ENCODE peak calls at places on chromosomes 12 and 14, in ten cellular contexts. Z is AG04450, W is esophagus muscularis mucosa, F is mesendoderm, E is A549, M is substantia nigra, D is mammary epithelial cell, B is cardiac muscle cell, Q is heart right ventricle, R is PC-3. S is an unnamed sample.

GRCh38 chr12:13190275-13190674 is 6.3 kb upstream of the EMP1 start:
- DNase-seq in E (no peak), B (no peak), M (no peak), Z (no peak), W (no peak), F (no peak), R (no peak), Q (no peak), D (no peak), S (no peak)

GRCh38 chr12:122523280-122523679 is 3.5 kb downstream of the RSRC2 start:
- DNase-seq in Q (no peak), E (peak), M (no peak), F (peak), R (no peak), B (no peak), D (peak), W (no peak), Z (peak), S (no peak)

GRCh38 chr14:35435177-35435576 is 30.6 kb upstream of the NFKBIA start:
- DNase-seq in M (no peak), D (peak), R (peak), Q (no peak), E (no peak), F (no peak), B (no peak), W (no peak), Z (no peak), S (no peak)

GRCh38 chr12:121570467-121571283 is 10.1 kb downstream of the KDM2B start:
- DNase-seq in B (no peak), W (no peak), D (no peak), Q (no peak), Z (no peak), F (no peak), M (no peak), E (no peak), R (no peak), S (no peak)

GRCh38 chr12:60262378-60262777 is 666.5 kb downstream of the SLC16A7 start:
- DNase-seq in R (no peak), M (no peak), F (no peak), Z (no peak), B (no peak), Q (no peak), E (no peak), D (no peak), W (no peak), S (no peak)

GRCh38 chr14:76081642-76082041 is 70.1 kb upstream of the GPATCH2L start:
- DNase-seq in E (no peak), D (no peak), M (no peak), B (no peak), Q (no peak), R (no peak), W (no peak), F (no peak), Z (no peak), S (no peak)

GRCh38 chr14:76193696-76194095 is 42.0 kb downstream of the GPATCH2L start:
- DNase-seq in B (no peak), Q (no peak), F (no peak), D (peak), Z (no peak), W (no peak), R (peak), M (no peak), E (no peak), S (no peak)

GRCh38 chr12:18899678-18900317 is 161.9 kb downstream of the CAPZA3 start:
- DNase-seq in Q (peak), M (no peak), W (no peak), F (no peak), Z (no peak), R (no peak), B (no peak), D (no peak), E (no peak), S (no peak)

GRCh38 chr14:101217972-101218371 is 314.4 kb upstream of the RTL1 start:
- DNase-seq in Q (no peak), F (no peak), R (no peak), E (no peak), W (peak), M (no peak), D (no peak), B (no peak), Z (no peak), S (no peak)

GRCh38 chr12:20367731-20368652 is at the start of gene PDE3A:
- DNase-seq in F (peak), E (peak), M (peak), Z (no peak), Q (peak), W (no peak), D (peak), R (peak), B (peak), S (no peak)

GRCh38 chr14:64762044-64763034 is 58.1 kb downstream of the PLEKHG3 start:
- DNase-seq in D (peak), E (peak), F (no peak), Q (peak), M (peak), R (peak), Z (peak), B (peak), W (no peak), S (peak)

GRCh38 chr14:36771256-36771655 is 109.6 kb downstream of the PAX9 start:
- DNase-seq in E (peak), W (no peak), B (no peak), F (no peak), Z (no peak), M (no peak), D (no peak), Q (no peak), R (peak), S (no peak)

GRCh38 chr12:120709976-120710804 is at the start of gene UNC119B:
- DNase-seq in R (peak), Q (peak), B (peak), D (peak), Z (no peak), W (no peak), E (peak), M (peak), F (peak), S (no peak)

GRCh38 chr12:126369487-126370463 is 1304.5 kb downstream of the AACS start:
- DNase-seq in D (no peak), M (no peak), Q (no peak), W (no peak), B (no peak), R (peak), Z (no peak), E (no peak), F (peak), S (no peak)

GRCh38 chr14:63542231-63542999 is 762 bp downstream of the PPP2R5E start:
- DNase-seq in Q (peak), M (no peak), B (peak), E (no peak), Z (no peak), W (no peak), R (peak), F (peak), D (peak), S (no peak)

GRCh38 chr12:80598004-80598606 is 109.3 kb upstream of the MYF6 start:
- DNase-seq in Q (no peak), W (no peak), M (no peak), B (peak), D (peak), F (peak), R (peak), E (peak), Z (peak), S (peak)

GRCh38 chr12:118356809-118357326 is 15.8 kb downstream of the TAOK3 start:
- DNase-seq in Z (peak), F (no peak), R (peak), M (no peak), D (peak), E (peak), W (no peak), Q (no peak), B (no peak), S (peak)

GRCh38 chr14:64845878-64846277 is 33.8 kb downstream of the SPTB start:
- DNase-seq in F (peak), W (no peak), B (no peak), R (no peak), Q (no peak), M (no peak), E (no peak), Z (peak), D (no peak), S (no peak)

GRCh38 chr12:47247418-47247817 is 167.7 kb upstream of the AMIGO2 start:
- DNase-seq in B (no peak), R (peak), D (no peak), E (no peak), W (no peak), F (no peak), Q (no peak), M (peak), Z (no peak), S (no peak)

GRCh38 chr14:104789752-104790743 is 5.5 kb downstream of the AKT1 start:
- DNase-seq in Z (no peak), Q (no peak), R (no peak), E (no peak), W (no peak), D (no peak), B (no peak), F (no peak), M (no peak), S (no peak)

GRCh38 chr14:100107236-100107635 is 42.0 kb downstream of the EVL start:
- DNase-seq in W (no peak), B (no peak), F (no peak), Z (no peak), E (no peak), D (peak), Q (no peak), M (no peak), R (no peak), S (peak)

GRCh38 chr12:79932393-79932792 is 2.5 kb downstream of the PPP1R12A start:
- DNase-seq in Q (no peak), Z (no peak), M (no peak), E (no peak), W (no peak), R (no peak), D (peak), B (no peak), F (no peak), S (no peak)

GRCh38 chr12:65685514-65685913 is 138.8 kb upstream of the HMGA2 start:
- DNase-seq in E (peak), B (peak), Q (no peak), R (peak), Z (no peak), M (no peak), W (no peak), D (peak), F (peak), S (no peak)

GRCh38 chr14:62592877-62593276 is 452.4 kb downstream of the KCNH5 start:
- DNase-seq in W (no peak), R (peak), D (peak), F (no peak), Q (no peak), B (no peak), E (peak), Z (no peak), M (no peak), S (peak)

GRCh38 chr14:32201816-32202467 is at the start of gene RNU6-7:
- DNase-seq in F (peak), W (no peak), D (peak), B (peak), Q (peak), R (no peak), E (peak), Z (no peak), M (peak), S (no peak)

GRCh38 chr14:58626441-58626840 is 11.3 kb upstream of the DACT1 start:
- DNase-seq in M (no peak), R (peak), W (no peak), B (no peak), Z (no peak), Q (no peak), E (no peak), D (peak), F (no peak), S (no peak)

GRCh38 chr12:120799417-120800045 is 73.9 kb downstream of the ACADS start:
- DNase-seq in D (no peak), W (no peak), Z (no peak), R (no peak), M (no peak), F (peak), B (peak), E (no peak), Q (no peak), S (no peak)

GRCh38 chr14:24504425-24504824 is 3.6 kb downstream of the CMA1 start:
- DNase-seq in R (no peak), F (no peak), Q (no peak), E (no peak), M (no peak), W (no peak), Z (no peak), B (no peak), D (no peak), S (no peak)

GRCh38 chr12:113310489-113310888 is 24.4 kb downstream of the SLC8B1 start:
- DNase-seq in M (no peak), F (peak), R (peak), Z (no peak), B (no peak), Q (no peak), D (peak), E (peak), W (no peak), S (no peak)

GRCh38 chr12:10497602-10498001 is 8.1 kb upstream of the EIF2S3B start:
- DNase-seq in R (no peak), D (no peak), Q (no peak), Z (no peak), W (no peak), F (no peak), B (no peak), E (no peak), M (no peak), S (no peak)

GRCh38 chr14:61927015-61927414 is 164.8 kb downstream of the SNAPC1 start:
- DNase-seq in R (peak), B (no peak), Z (peak), E (no peak), W (no peak), Q (no peak), D (peak), F (peak), M (no peak), S (peak)

GRCh38 chr14:79332504-79333197 is 878.7 kb downstream of the DIO2 start:
- DNase-seq in D (no peak), E (no peak), M (peak), B (no peak), W (no peak), Q (no peak), Z (no peak), F (peak), R (no peak), S (no peak)

GRCh38 chr12:7450667-7451066 is 6.7 kb upstream of the CD163L1 start:
- DNase-seq in Q (no peak), R (peak), W (no peak), D (no peak), E (peak), M (no peak), F (peak), B (no peak), Z (no peak), S (peak)

GRCh38 chr12:121228919-121229650 is 19.2 kb downstream of the P2RX4 start:
- DNase-seq in E (no peak), Z (no peak), D (no peak), Q (no peak), W (no peak), F (no peak), M (no peak), R (no peak), B (no peak), S (no peak)

GRCh38 chr12:94689002-94689645 is 38.8 kb upstream of the TMCC3 start:
- DNase-seq in Z (no peak), R (no peak), F (no peak), B (no peak), D (peak), W (no peak), E (no peak), Q (no peak), M (no peak), S (no peak)

GRCh38 chr12:131867891-131868675 is 26.3 kb upstream of the ULK1 start:
- DNase-seq in W (no peak), B (no peak), Z (no peak), R (peak), E (no peak), F (no peak), D (no peak), Q (no peak), M (no peak), S (no peak)

GRCh38 chr14:74271365-74271764 is 31.4 kb downstream of the ABCD4 start:
- DNase-seq in R (no peak), F (no peak), E (no peak), Q (no peak), B (no peak), W (no peak), D (no peak), Z (no peak), M (no peak), S (no peak)
- H3K27ac ChIP-seq in R (no peak), F (no peak), E (no peak), Q (no peak), B (no peak), W (no peak), D (no peak), Z (no peak), M (peak), S (no peak)

GRCh38 chr12:92077530-92077929 is 68.1 kb downstream of the BTG1 start:
- DNase-seq in Z (no peak), B (no peak), W (no peak), Q (no peak), M (no peak), E (no peak), R (no peak), F (no peak), D (no peak), S (no peak)
- H3K27ac ChIP-seq in Z (peak), B (peak), W (no peak), Q (no peak), M (no peak), E (peak), R (peak), F (no peak), D (peak), S (peak)

GRCh38 chr12:76545486-76545885 is 14.1 kb downstream of the OSBPL8 start:
- DNase-seq in E (no peak), B (no peak), M (no peak), Z (no peak), R (no peak), Q (no peak), F (no peak), W (no peak), D (no peak), S (no peak)

GRCh38 chr12:76543831-76544347 is 15.7 kb downstream of the OSBPL8 start:
- DNase-seq in R (no peak), E (no peak), F (no peak), B (no peak), D (no peak), Z (no peak), W (no peak), Q (no peak), M (no peak), S (no peak)

GRCh38 chr12:76544601-76545261 is 14.8 kb downstream of the OSBPL8 start:
- DNase-seq in D (peak), F (no peak), E (no peak), R (no peak), W (no peak), B (no peak), Q (no peak), M (no peak), Z (no peak), S (no peak)

GRCh38 chr12:76539727-76540126 is 19.8 kb downstream of the OSBPL8 start:
- DNase-seq in Z (no peak), W (no peak), D (no peak), Q (no peak), M (no peak), B (no peak), F (peak), R (no peak), E (no peak), S (no peak)

DNA sequence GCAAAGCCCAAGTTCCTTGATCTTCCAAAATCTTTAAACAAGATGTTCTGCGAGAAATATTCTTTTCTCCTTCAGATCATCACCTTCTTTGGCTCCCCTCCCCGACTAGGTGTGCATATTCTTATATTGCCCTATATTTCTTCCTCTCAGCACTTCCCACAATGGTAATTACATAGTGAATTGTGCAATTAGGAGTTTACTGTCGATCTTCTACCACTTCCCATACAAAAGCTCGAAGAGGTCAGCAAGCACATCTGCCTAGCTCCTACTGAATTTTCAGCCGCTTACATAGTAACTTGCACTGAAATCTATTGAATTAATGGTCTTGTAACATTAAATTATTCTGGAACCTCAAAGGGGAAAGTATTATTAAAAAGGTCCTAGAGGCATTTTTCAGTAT is 16.7 kb downstream of the OSBPL8 start:
- DNase-seq in M (no peak), W (no peak), R (no peak), D (no peak), E (no peak), B (no peak), Z (no peak), Q (no peak), F (no peak), S (no peak)
- H3K27ac ChIP-seq in M (no peak), W (no peak), R (no peak), D (no peak), E (no peak), B (no peak), Z (no peak), Q (no peak), F (no peak), S (no peak)

GRCh38 chr14:68881396-68881795 is 88.5 kb upstream of the ZFP36L1 start:
- DNase-seq in Z (no peak), W (no peak), R (no peak), B (no peak), M (no peak), E (no peak), Q (no peak), F (no peak), D (no peak), S (no peak)

GRCh38 chr14:68882235-68882634 is 89.4 kb upstream of the ZFP36L1 start:
- DNase-seq in F (no peak), Q (no peak), Z (no peak), R (no peak), E (no peak), W (no peak), B (no peak), M (no peak), D (no peak), S (no peak)

GRCh38 chr14:68885226-68886108 is 92.6 kb upstream of the ZFP36L1 start:
- DNase-seq in W (no peak), E (no peak), M (no peak), Z (no peak), D (no peak), B (no peak), Q (no peak), F (no peak), R (no peak), S (no peak)

GRCh38 chr14:68886109-68886434 is 93.0 kb downstream of the ACTN1 start:
- DNase-seq in B (peak), E (no peak), M (no peak), W (no peak), F (peak), R (no peak), D (no peak), Q (no peak), Z (no peak), S (no peak)

GRCh38 chr14:68884031-68885030 is 91.5 kb upstream of the ZFP36L1 start:
- DNase-seq in Q (peak), D (peak), Z (peak), E (peak), W (no peak), F (no peak), B (no peak), M (no peak), R (peak), S (peak)
- H3K27ac ChIP-seq in Q (peak), D (peak), Z (peak), E (peak), W (peak), F (no peak), B (no peak), M (no peak), R (peak), S (peak)

DNA sequence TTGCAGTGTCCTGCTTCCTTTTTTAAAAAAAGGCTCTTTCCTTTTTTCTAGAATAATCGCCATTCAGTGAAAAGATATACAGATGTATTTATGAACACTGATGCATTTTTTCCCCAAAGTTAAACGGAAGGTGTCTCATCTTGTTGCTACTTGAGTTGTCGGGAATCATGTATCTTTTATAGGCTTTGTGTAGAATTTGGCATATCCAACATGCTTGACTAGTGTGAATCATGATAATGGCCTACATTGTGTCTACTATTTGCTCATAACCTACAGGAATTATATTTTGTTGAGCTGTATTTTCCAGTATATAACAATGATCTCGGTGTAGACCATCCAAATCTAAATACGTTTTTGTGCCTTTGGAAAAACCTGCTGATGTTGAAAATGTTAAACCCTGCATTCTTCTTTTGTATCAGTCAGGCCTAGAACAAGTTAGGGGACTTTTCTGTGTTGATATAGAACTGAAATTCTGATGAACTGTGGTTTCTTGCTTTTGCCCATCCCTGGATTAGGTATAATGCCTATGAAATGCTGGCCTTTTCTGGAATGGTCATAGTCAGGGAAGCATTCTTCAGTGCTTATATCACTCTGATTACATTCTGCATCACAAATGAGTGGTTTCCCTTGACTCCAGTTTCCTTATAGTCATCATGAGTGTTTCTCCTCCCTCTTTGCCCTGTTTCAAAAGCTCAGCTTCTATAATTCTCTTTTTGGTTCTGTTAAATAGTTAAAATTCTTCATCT is 10.8 kb downstream of the BMAL2 start:
- DNase-seq in M (no peak), Q (no peak), D (peak), Z (peak), B (no peak), E (peak), W (no peak), F (peak), R (peak), S (peak)
- H3K27ac ChIP-seq in M (no peak), Q (no peak), D (peak), Z (peak), B (no peak), E (peak), W (no peak), F (no peak), R (peak), S (peak)

GRCh38 chr12:823043-823698 is 70.8 kb downstream of the WNK1 start:
- DNase-seq in W (no peak), Z (no peak), Q (no peak), R (no peak), D (no peak), E (no peak), F (no peak), B (no peak), M (no peak), S (no peak)

GRCh38 chr12:818733-819132 is 66.4 kb downstream of the WNK1 start:
- DNase-seq in Z (no peak), B (no peak), E (peak), F (no peak), M (no peak), R (peak), Q (no peak), D (no peak), W (no peak), S (no peak)

GRCh38 chr12:820336-820735 is 68.0 kb downstream of the WNK1 start:
- DNase-seq in E (no peak), W (no peak), Q (no peak), M (no peak), B (no peak), D (no peak), Z (no peak), F (no peak), R (no peak), S (no peak)

GRCh38 chr12:817941-818600 is 65.7 kb downstream of the WNK1 start:
- DNase-seq in E (no peak), R (no peak), B (no peak), W (no peak), D (no peak), Z (no peak), F (peak), Q (no peak), M (no peak), S (no peak)
- H3K27ac ChIP-seq in E (no peak), R (no peak), B (peak), W (peak), D (no peak), Z (no peak), F (no peak), Q (peak), M (no peak), S (peak)